ENCODE peak calls at places on chromosomes 13 and 19, in ten cellular contexts. L is HCT116, H is body of pancreas, U is GM12878, T is A549, S is HepG2, N is upper lobe of left lung, X is IMR-90, K is gastrocnemius medialis, J is K562. W is an unnamed sample.

GRCh38 chr19:10268077-10268476 is 2.8 kb upstream of the ICAM1 start:
- ATAC-seq in L (no peak), H (no peak), U (no peak), T (no peak), S (no peak), N (no peak), X (no peak), K (no peak), J (no peak), W (no peak)

GRCh38 chr13:67867206-67867605 is 637.1 kb upstream of the PCDH9 start:
- ATAC-seq in L (no peak), H (no peak), U (no peak), T (no peak), S (no peak), N (no peak), X (no peak), K (no peak), J (no peak), W (no peak)

GRCh38 chr19:38090561-38090960 is 133.5 kb downstream of the DPF1 start:
- ATAC-seq in L (no peak), H (no peak), U (no peak), T (no peak), S (no peak), N (no peak), X (no peak), K (no peak), J (no peak), W (no peak)

GRCh38 chr13:70043685-70044084 is 63.9 kb upstream of the ATXN8OS start:
- ATAC-seq in L (no peak), H (no peak), U (peak), T (no peak), S (no peak), N (no peak), X (no peak), K (no peak), J (no peak), W (no peak)

GRCh38 chr13:27774169-27774568 is 18.1 kb upstream of the GSX1 start:
- ATAC-seq in L (no peak), H (no peak), U (peak), T (no peak), S (no peak), N (no peak), X (no peak), K (no peak), J (no peak), W (no peak)

GRCh38 chr13:29006359-29006850 is 186.3 kb downstream of the MTUS2 start:
- ATAC-seq in L (no peak), H (no peak), U (no peak), T (no peak), S (no peak), N (no peak), X (no peak), K (no peak), J (no peak), W (no peak)

GRCh38 chr13:79681069-79681468 is 200.1 kb downstream of the NDFIP2 start:
- ATAC-seq in L (no peak), H (no peak), U (no peak), T (no peak), S (no peak), N (no peak), X (no peak), K (no peak), J (no peak), W (no peak)

GRCh38 chr13:45108716-45109706 is 11.3 kb upstream of the GTF2F2 start:
- ATAC-seq in L (peak), H (no peak), U (peak), T (no peak), S (peak), N (no peak), X (peak), K (peak), J (peak), W (no peak)

GRCh38 chr13:34000955-34001354 is 183.0 kb downstream of the RFC3 start:
- ATAC-seq in L (no peak), H (no peak), U (no peak), T (no peak), S (no peak), N (no peak), X (no peak), K (no peak), J (no peak), W (no peak)

GRCh38 chr19:58385313-58386165 is 1.5 kb upstream of the RPS5 start:
- ATAC-seq in L (no peak), H (no peak), U (peak), T (no peak), S (peak), N (no peak), X (no peak), K (no peak), J (peak), W (no peak)

GRCh38 chr19:31613683-31614219 is 264.5 kb upstream of the TSHZ3 start:
- ATAC-seq in L (no peak), H (peak), U (no peak), T (no peak), S (no peak), N (no peak), X (no peak), K (no peak), J (no peak), W (no peak)

GRCh38 chr13:30565658-30566057 is 52.1 kb upstream of the USPL1 start:
- ATAC-seq in L (no peak), H (no peak), U (peak), T (no peak), S (no peak), N (no peak), X (no peak), K (no peak), J (no peak), W (no peak)

GRCh38 chr13:77310579-77311279 is 16.2 kb downstream of the MYCBP2 start:
- ATAC-seq in L (no peak), H (peak), U (no peak), T (no peak), S (no peak), N (no peak), X (peak), K (no peak), J (no peak), W (no peak)

DNA sequence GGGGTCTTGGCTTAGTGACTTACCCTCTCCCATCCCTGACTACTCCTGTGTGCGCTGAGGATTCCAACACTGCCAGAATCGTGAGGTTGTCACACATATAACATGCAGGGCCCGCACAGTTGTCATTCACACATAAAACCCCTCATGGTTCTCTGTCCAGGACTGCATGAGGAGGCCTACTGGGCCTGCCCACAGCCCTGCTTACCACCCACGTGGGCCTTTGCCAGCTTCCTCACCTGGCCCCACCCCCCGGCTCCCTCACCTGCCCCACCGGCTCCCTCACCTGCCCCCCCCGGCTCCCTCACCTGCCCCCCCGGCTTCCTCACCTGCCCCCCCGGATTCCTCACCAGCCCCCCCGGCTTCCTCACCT is 197.2 kb downstream of the TEX29 start:
- ATAC-seq in L (peak), H (no peak), U (no peak), T (peak), S (peak), N (no peak), X (no peak), K (no peak), J (no peak), W (no peak)
- H3K4me3 ChIP-seq in L (no peak), H (no peak), U (no peak), T (no peak), S (no peak), N (no peak), X (no peak), K (no peak), J (no peak), W (no peak)

GRCh38 chr19:29610213-29610573 is 4.1 kb downstream of the POP4 start:
- ATAC-seq in L (no peak), H (no peak), U (no peak), T (no peak), S (no peak), N (no peak), X (no peak), K (no peak), J (no peak), W (no peak)
- H3K27ac ChIP-seq in L (no peak), H (no peak), U (no peak), T (no peak), S (no peak), N (no peak), X (no peak), K (peak), J (no peak), W (no peak)

DNA sequence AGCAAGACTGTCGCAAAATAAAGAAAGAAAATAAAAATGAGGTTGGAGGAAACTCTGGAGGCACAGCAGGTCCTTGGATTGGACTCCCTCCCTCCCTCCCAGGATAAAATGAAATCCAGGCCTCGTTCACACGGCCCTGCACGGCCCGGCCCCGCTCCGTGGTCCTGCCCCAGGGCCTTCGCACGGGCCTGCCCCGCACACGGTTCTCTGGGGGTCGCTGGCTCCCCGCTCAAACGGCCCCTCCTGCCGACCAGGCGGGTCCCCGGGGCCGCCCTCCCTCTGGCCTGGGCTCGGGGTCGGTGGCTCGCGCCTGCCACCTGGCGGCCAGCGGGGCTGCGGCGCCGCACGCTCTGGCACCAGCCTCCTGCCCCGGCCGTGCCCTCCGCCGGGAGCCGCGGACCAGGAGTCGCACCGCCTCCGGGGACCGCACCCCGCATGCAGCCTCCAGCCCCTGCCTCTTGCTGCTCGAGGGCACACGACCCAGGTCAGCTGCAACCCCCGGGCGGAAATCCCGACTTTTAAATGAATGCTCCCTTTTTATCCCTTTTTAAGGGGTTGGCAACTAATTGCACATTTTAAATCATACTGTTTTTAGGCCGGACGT is 1.5 kb upstream of the WDR18 start:
- ATAC-seq in L (peak), H (peak), U (peak), T (peak), S (peak), N (peak), X (peak), K (peak), J (peak), W (peak)
- TF ChIP-seq POLR2A in L (no peak), H (no peak), U (no peak), T (no peak), S (no peak), N (no peak), X (no peak), K (no peak), J (no peak), W (no peak)

GRCh38 chr13:114148521-114148855 is 16.1 kb upstream of the RASA3 start:
- ATAC-seq in L (no peak), H (peak), U (peak), T (no peak), S (no peak), N (no peak), X (no peak), K (no peak), J (no peak), W (no peak)
- H3K4me3 ChIP-seq in L (no peak), H (no peak), U (peak), T (no peak), S (no peak), N (no peak), X (no peak), K (no peak), J (no peak), W (no peak)

DNA sequence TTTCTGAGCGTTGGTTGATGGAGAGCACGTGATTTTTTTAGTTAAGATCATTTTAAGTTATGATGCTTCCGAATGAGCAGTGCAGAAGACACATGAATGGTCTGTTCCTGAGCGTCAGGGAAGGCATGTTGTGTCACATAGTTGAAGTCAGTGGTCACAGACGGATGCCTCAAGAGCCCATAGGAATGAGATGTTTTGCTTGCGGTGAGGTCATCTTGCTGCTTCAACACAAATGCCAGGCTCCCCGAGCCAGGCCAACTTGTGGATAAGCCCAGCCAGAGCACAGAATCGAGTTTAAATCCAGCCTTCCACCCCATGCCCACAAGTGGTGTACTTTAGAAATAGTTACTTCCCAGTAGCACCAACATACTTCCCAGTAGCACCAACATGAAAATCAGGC is 5.4 kb downstream of the UPF3A start:
- ATAC-seq in L (no peak), H (no peak), U (no peak), T (no peak), S (no peak), N (no peak), X (no peak), K (no peak), J (no peak), W (no peak)
- H3K27ac ChIP-seq in L (no peak), H (no peak), U (no peak), T (no peak), S (no peak), N (no peak), X (no peak), K (no peak), J (no peak), W (no peak)

GRCh38 chr19:2055871-2056809 is 5.1 kb upstream of the MKNK2 start:
- ATAC-seq in L (peak), H (no peak), U (peak), T (peak), S (no peak), N (peak), X (peak), K (no peak), J (peak), W (peak)
- TF ChIP-seq POLR2A in L (peak), H (no peak), U (peak), T (peak), S (peak), N (no peak), X (no peak), K (peak), J (peak), W (no peak)

W was measured in gastroesophageal sphincter.